ENCODE peak calls at places on chromosomes 3 and 15, in six cellular contexts. One of them, this sample, is unnamed.

GRCh38 chr15:65189102-65189740 is 4.1 kb upstream of the CLPX start:
- DNase-seq in left ventricle myocardium superior: no peak
- DNase-seq in AG08395: peak
- DNase-seq in NCI-H187: no peak
- DNase-seq in CD4-positive, CD25-positive, alpha-beta regulatory T cell: no peak
- DNase-seq in Daoy: peak
- DNase-seq in this sample: no peak

GRCh38 chr15:54159044-54159443 is 180.8 kb downstream of the UNC13C start:
- DNase-seq in left ventricle myocardium superior: no peak
- DNase-seq in AG08395: no peak
- DNase-seq in NCI-H187: no peak
- DNase-seq in CD4-positive, CD25-positive, alpha-beta regulatory T cell: no peak
- DNase-seq in Daoy: no peak
- DNase-seq in this sample: no peak

GRCh38 chr3:197592361-197593045 is 36.7 kb upstream of the BDH1 start:
- DNase-seq in left ventricle myocardium superior: no peak
- DNase-seq in AG08395: no peak
- DNase-seq in NCI-H187: no peak
- DNase-seq in CD4-positive, CD25-positive, alpha-beta regulatory T cell: no peak
- DNase-seq in Daoy: no peak
- DNase-seq in this sample: no peak

GRCh38 chr3:113051827-113052226 is 61.0 kb downstream of the GTPBP8 start:
- DNase-seq in left ventricle myocardium superior: no peak
- DNase-seq in AG08395: peak
- DNase-seq in NCI-H187: no peak
- DNase-seq in CD4-positive, CD25-positive, alpha-beta regulatory T cell: no peak
- DNase-seq in Daoy: peak
- DNase-seq in this sample: no peak

GRCh38 chr3:16759227-16759903 is 125.4 kb upstream of the PLCL2 start:
- DNase-seq in left ventricle myocardium superior: no peak
- DNase-seq in AG08395: no peak
- DNase-seq in NCI-H187: no peak
- DNase-seq in CD4-positive, CD25-positive, alpha-beta regulatory T cell: no peak
- DNase-seq in Daoy: no peak
- DNase-seq in this sample: no peak

GRCh38 chr15:68679961-68680371 is 101.2 kb downstream of the CORO2B start:
- DNase-seq in left ventricle myocardium superior: no peak
- DNase-seq in AG08395: no peak
- DNase-seq in NCI-H187: no peak
- DNase-seq in CD4-positive, CD25-positive, alpha-beta regulatory T cell: no peak
- DNase-seq in Daoy: no peak
- DNase-seq in this sample: no peak

GRCh38 chr3:130906374-130906995 is 12.6 kb downstream of the ATP2C1 start:
- DNase-seq in left ventricle myocardium superior: no peak
- DNase-seq in AG08395: no peak
- DNase-seq in NCI-H187: no peak
- DNase-seq in CD4-positive, CD25-positive, alpha-beta regulatory T cell: no peak
- DNase-seq in Daoy: peak
- DNase-seq in this sample: no peak

GRCh38 chr3:188439080-188439479 is 285.1 kb downstream of the LPP start:
- DNase-seq in left ventricle myocardium superior: no peak
- DNase-seq in AG08395: no peak
- DNase-seq in NCI-H187: no peak
- DNase-seq in CD4-positive, CD25-positive, alpha-beta regulatory T cell: peak
- DNase-seq in Daoy: peak
- DNase-seq in this sample: no peak

GRCh38 chr15:48798319-48798718 is 12.6 kb downstream of the CEP152 start:
- DNase-seq in left ventricle myocardium superior: no peak
- DNase-seq in AG08395: no peak
- DNase-seq in NCI-H187: no peak
- DNase-seq in CD4-positive, CD25-positive, alpha-beta regulatory T cell: no peak
- DNase-seq in Daoy: no peak
- DNase-seq in this sample: no peak

GRCh38 chr15:29925227-29926082 is 103.2 kb upstream of the TJP1 start:
- DNase-seq in left ventricle myocardium superior: peak
- DNase-seq in AG08395: peak
- DNase-seq in NCI-H187: no peak
- DNase-seq in CD4-positive, CD25-positive, alpha-beta regulatory T cell: no peak
- DNase-seq in Daoy: peak
- DNase-seq in this sample: peak

GRCh38 chr3:98730338-98730737 is 32.8 kb upstream of the ST3GAL6 start:
- DNase-seq in left ventricle myocardium superior: no peak
- DNase-seq in AG08395: no peak
- DNase-seq in NCI-H187: no peak
- DNase-seq in CD4-positive, CD25-positive, alpha-beta regulatory T cell: no peak
- DNase-seq in Daoy: peak
- DNase-seq in this sample: no peak

GRCh38 chr15:31032959-31033358 is 41.5 kb upstream of the MTMR10 start:
- DNase-seq in left ventricle myocardium superior: no peak
- DNase-seq in AG08395: peak
- DNase-seq in NCI-H187: no peak
- DNase-seq in CD4-positive, CD25-positive, alpha-beta regulatory T cell: no peak
- DNase-seq in Daoy: no peak
- DNase-seq in this sample: no peak

GRCh38 chr15:94673801-94674200 is 442.4 kb downstream of the MCTP2 start:
- DNase-seq in left ventricle myocardium superior: no peak
- DNase-seq in AG08395: no peak
- DNase-seq in NCI-H187: no peak
- DNase-seq in CD4-positive, CD25-positive, alpha-beta regulatory T cell: no peak
- DNase-seq in Daoy: peak
- DNase-seq in this sample: no peak

GRCh38 chr3:180744226-180744625 is 64.9 kb upstream of the CCDC39 start:
- DNase-seq in left ventricle myocardium superior: no peak
- DNase-seq in AG08395: no peak
- DNase-seq in NCI-H187: peak
- DNase-seq in CD4-positive, CD25-positive, alpha-beta regulatory T cell: no peak
- DNase-seq in Daoy: no peak
- DNase-seq in this sample: no peak

GRCh38 chr3:167736997-167737396 is 1.5 kb downstream of the SERPINI1 start:
- DNase-seq in left ventricle myocardium superior: no peak
- DNase-seq in AG08395: no peak
- DNase-seq in NCI-H187: no peak
- DNase-seq in CD4-positive, CD25-positive, alpha-beta regulatory T cell: no peak
- DNase-seq in Daoy: no peak
- DNase-seq in this sample: no peak

GRCh38 chr3:150736316-150736719 is 26.7 kb downstream of the SIAH2 start:
- DNase-seq in left ventricle myocardium superior: no peak
- DNase-seq in AG08395: no peak
- DNase-seq in NCI-H187: no peak
- DNase-seq in CD4-positive, CD25-positive, alpha-beta regulatory T cell: no peak
- DNase-seq in Daoy: no peak
- DNase-seq in this sample: no peak

GRCh38 chr3:139310474-139310933 is 33.3 kb upstream of the MRPS22 start:
- DNase-seq in left ventricle myocardium superior: no peak
- DNase-seq in AG08395: peak
- DNase-seq in NCI-H187: no peak
- DNase-seq in CD4-positive, CD25-positive, alpha-beta regulatory T cell: no peak
- DNase-seq in Daoy: peak
- DNase-seq in this sample: no peak

GRCh38 chr3:144189044-144189443 is 217.4 kb downstream of the DIPK2A start:
- DNase-seq in left ventricle myocardium superior: no peak
- DNase-seq in AG08395: no peak
- DNase-seq in NCI-H187: no peak
- DNase-seq in CD4-positive, CD25-positive, alpha-beta regulatory T cell: no peak
- DNase-seq in Daoy: no peak
- DNase-seq in this sample: no peak

GRCh38 chr3:183122257-183122932 is 23.1 kb upstream of the MCCC1 start:
- DNase-seq in left ventricle myocardium superior: no peak
- DNase-seq in AG08395: peak
- DNase-seq in NCI-H187: no peak
- DNase-seq in CD4-positive, CD25-positive, alpha-beta regulatory T cell: peak
- DNase-seq in Daoy: peak
- DNase-seq in this sample: no peak

GRCh38 chr3:14563946-14564539 is 23.9 kb upstream of the GRIP2 start:
- DNase-seq in left ventricle myocardium superior: no peak
- DNase-seq in AG08395: no peak
- DNase-seq in NCI-H187: no peak
- DNase-seq in CD4-positive, CD25-positive, alpha-beta regulatory T cell: no peak
- DNase-seq in Daoy: no peak
- DNase-seq in this sample: no peak

GRCh38 chr15:82788496-82788895 is 17.4 kb downstream of the FSD2 start:
- DNase-seq in left ventricle myocardium superior: no peak
- DNase-seq in AG08395: no peak
- DNase-seq in NCI-H187: no peak
- DNase-seq in CD4-positive, CD25-positive, alpha-beta regulatory T cell: no peak
- DNase-seq in Daoy: no peak
- DNase-seq in this sample: no peak

GRCh38 chr3:53139833-53140574 is 9.8 kb upstream of the RFT1 start:
- DNase-seq in left ventricle myocardium superior: no peak
- DNase-seq in AG08395: no peak
- DNase-seq in NCI-H187: no peak
- DNase-seq in CD4-positive, CD25-positive, alpha-beta regulatory T cell: no peak
- DNase-seq in Daoy: no peak
- DNase-seq in this sample: peak

GRCh38 chr3:60555704-60556340 is 695.4 kb downstream of the FHIT start:
- DNase-seq in left ventricle myocardium superior: no peak
- DNase-seq in AG08395: peak
- DNase-seq in NCI-H187: no peak
- DNase-seq in CD4-positive, CD25-positive, alpha-beta regulatory T cell: no peak
- DNase-seq in Daoy: no peak
- DNase-seq in this sample: no peak